ENCODE peak calls at places on chromosomes 3 and 15, in ten cellular contexts. One of them, this sample, is unnamed.

GRCh38 chr3:119731545-119732343 is 28.9 kb downstream of the CFAP91 start:
- DNase-seq in fibroblast of mammary gland: peak
- DNase-seq in fibroblast of pulmonary artery: peak
- DNase-seq in cardiac fibroblast: peak
- DNase-seq in dorsolateral prefrontal cortex: no peak
- DNase-seq in CD4-positive, alpha-beta T cell: no peak
- DNase-seq in GM20000: no peak
- DNase-seq in AG10803: peak
- DNase-seq in uterus: no peak
- DNase-seq in hepatocyte: no peak
- DNase-seq in this sample: no peak

GRCh38 chr3:2870714-2871353 is 239.3 kb downstream of the IL5RA start:
- DNase-seq in CD4-positive, alpha-beta T cell: no peak
- DNase-seq in uterus: no peak
- DNase-seq in AG10803: no peak
- DNase-seq in cardiac fibroblast: no peak
- DNase-seq in fibroblast of mammary gland: peak
- DNase-seq in fibroblast of pulmonary artery: no peak
- DNase-seq in hepatocyte: peak
- DNase-seq in dorsolateral prefrontal cortex: no peak
- DNase-seq in GM20000: no peak
- DNase-seq in this sample: no peak

GRCh38 chr3:157300091-157300490 is 136.6 kb upstream of the PTX3 start:
- DNase-seq in dorsolateral prefrontal cortex: no peak
- DNase-seq in uterus: no peak
- DNase-seq in CD4-positive, alpha-beta T cell: no peak
- DNase-seq in fibroblast of pulmonary artery: peak
- DNase-seq in AG10803: peak
- DNase-seq in hepatocyte: no peak
- DNase-seq in GM20000: no peak
- DNase-seq in fibroblast of mammary gland: no peak
- DNase-seq in cardiac fibroblast: peak
- DNase-seq in this sample: no peak

GRCh38 chr15:68252925-68253534 is 23.5 kb upstream of the CLN6 start:
- DNase-seq in uterus: no peak
- DNase-seq in dorsolateral prefrontal cortex: no peak
- DNase-seq in GM20000: peak
- DNase-seq in fibroblast of mammary gland: peak
- DNase-seq in cardiac fibroblast: peak
- DNase-seq in AG10803: peak
- DNase-seq in fibroblast of pulmonary artery: peak
- DNase-seq in CD4-positive, alpha-beta T cell: no peak
- DNase-seq in hepatocyte: peak
- DNase-seq in this sample: peak

GRCh38 chr3:3080309-3080708 is 29.9 kb downstream of the IL5RA start:
- DNase-seq in AG10803: no peak
- DNase-seq in dorsolateral prefrontal cortex: no peak
- DNase-seq in hepatocyte: no peak
- DNase-seq in GM20000: no peak
- DNase-seq in CD4-positive, alpha-beta T cell: no peak
- DNase-seq in uterus: no peak
- DNase-seq in fibroblast of mammary gland: no peak
- DNase-seq in cardiac fibroblast: no peak
- DNase-seq in fibroblast of pulmonary artery: no peak
- DNase-seq in this sample: no peak

GRCh38 chr3:41681479-41681878 is 280.4 kb downstream of the ULK4 start:
- DNase-seq in GM20000: no peak
- DNase-seq in fibroblast of pulmonary artery: peak
- DNase-seq in cardiac fibroblast: peak
- DNase-seq in uterus: no peak
- DNase-seq in CD4-positive, alpha-beta T cell: no peak
- DNase-seq in fibroblast of mammary gland: peak
- DNase-seq in hepatocyte: peak
- DNase-seq in AG10803: peak
- DNase-seq in dorsolateral prefrontal cortex: no peak
- DNase-seq in this sample: no peak

GRCh38 chr15:52737720-52738119 is 52.4 kb downstream of the ONECUT1 start:
- DNase-seq in dorsolateral prefrontal cortex: no peak
- DNase-seq in AG10803: peak
- DNase-seq in cardiac fibroblast: no peak
- DNase-seq in uterus: no peak
- DNase-seq in fibroblast of mammary gland: peak
- DNase-seq in fibroblast of pulmonary artery: no peak
- DNase-seq in CD4-positive, alpha-beta T cell: no peak
- DNase-seq in hepatocyte: no peak
- DNase-seq in GM20000: no peak
- DNase-seq in this sample: no peak

GRCh38 chr3:166829896-166830295 is 550.2 kb downstream of the ZBBX start:
- DNase-seq in hepatocyte: peak
- DNase-seq in AG10803: no peak
- DNase-seq in fibroblast of mammary gland: no peak
- DNase-seq in dorsolateral prefrontal cortex: no peak
- DNase-seq in uterus: no peak
- DNase-seq in cardiac fibroblast: no peak
- DNase-seq in fibroblast of pulmonary artery: no peak
- DNase-seq in CD4-positive, alpha-beta T cell: no peak
- DNase-seq in GM20000: no peak
- DNase-seq in this sample: no peak

GRCh38 chr3:71512000-71512399 is 71.5 kb downstream of the FOXP1 start:
- DNase-seq in cardiac fibroblast: no peak
- DNase-seq in CD4-positive, alpha-beta T cell: peak
- DNase-seq in uterus: no peak
- DNase-seq in fibroblast of pulmonary artery: no peak
- DNase-seq in AG10803: no peak
- DNase-seq in hepatocyte: peak
- DNase-seq in fibroblast of mammary gland: no peak
- DNase-seq in GM20000: peak
- DNase-seq in dorsolateral prefrontal cortex: no peak
- DNase-seq in this sample: peak

GRCh38 chr3:111531446-111531845 is 10.6 kb upstream of the CD96 start:
- DNase-seq in CD4-positive, alpha-beta T cell: no peak
- DNase-seq in cardiac fibroblast: peak
- DNase-seq in fibroblast of pulmonary artery: peak
- DNase-seq in hepatocyte: no peak
- DNase-seq in uterus: no peak
- DNase-seq in AG10803: peak
- DNase-seq in dorsolateral prefrontal cortex: no peak
- DNase-seq in GM20000: no peak
- DNase-seq in fibroblast of mammary gland: peak
- DNase-seq in this sample: no peak

GRCh38 chr15:88456733-88457132 is 10.5 kb downstream of the MRPL46 start:
- DNase-seq in dorsolateral prefrontal cortex: no peak
- DNase-seq in fibroblast of mammary gland: no peak
- DNase-seq in fibroblast of pulmonary artery: no peak
- DNase-seq in CD4-positive, alpha-beta T cell: no peak
- DNase-seq in uterus: no peak
- DNase-seq in cardiac fibroblast: no peak
- DNase-seq in GM20000: no peak
- DNase-seq in hepatocyte: no peak
- DNase-seq in AG10803: no peak
- DNase-seq in this sample: no peak

GRCh38 chr15:74399511-74400312 is 32.3 kb upstream of the CYP11A1 start:
- DNase-seq in cardiac fibroblast: peak
- DNase-seq in uterus: no peak
- DNase-seq in CD4-positive, alpha-beta T cell: no peak
- DNase-seq in GM20000: no peak
- DNase-seq in hepatocyte: no peak
- DNase-seq in fibroblast of mammary gland: peak
- DNase-seq in AG10803: peak
- DNase-seq in fibroblast of pulmonary artery: no peak
- DNase-seq in dorsolateral prefrontal cortex: no peak
- DNase-seq in this sample: no peak

GRCh38 chr15:22241451-22241850 is 161.1 kb downstream of the OR4M2 start:
- DNase-seq in uterus: no peak
- DNase-seq in fibroblast of pulmonary artery: no peak
- DNase-seq in dorsolateral prefrontal cortex: no peak
- DNase-seq in fibroblast of mammary gland: no peak
- DNase-seq in cardiac fibroblast: no peak
- DNase-seq in AG10803: no peak
- DNase-seq in GM20000: no peak
- DNase-seq in hepatocyte: no peak
- DNase-seq in CD4-positive, alpha-beta T cell: no peak
- DNase-seq in this sample: no peak

GRCh38 chr15:55740981-55741591 is 1.9 kb downstream of the PRTG start:
- DNase-seq in fibroblast of pulmonary artery: no peak
- DNase-seq in cardiac fibroblast: no peak
- DNase-seq in dorsolateral prefrontal cortex: no peak
- DNase-seq in hepatocyte: no peak
- DNase-seq in CD4-positive, alpha-beta T cell: no peak
- DNase-seq in uterus: no peak
- DNase-seq in GM20000: no peak
- DNase-seq in fibroblast of mammary gland: no peak
- DNase-seq in AG10803: no peak
- DNase-seq in this sample: no peak

GRCh38 chr15:70049115-70049514 is 48.6 kb downstream of the TLE3 start:
- DNase-seq in CD4-positive, alpha-beta T cell: no peak
- DNase-seq in GM20000: no peak
- DNase-seq in dorsolateral prefrontal cortex: peak
- DNase-seq in AG10803: no peak
- DNase-seq in hepatocyte: no peak
- DNase-seq in fibroblast of mammary gland: no peak
- DNase-seq in cardiac fibroblast: no peak
- DNase-seq in uterus: no peak
- DNase-seq in fibroblast of pulmonary artery: no peak
- DNase-seq in this sample: no peak

GRCh38 chr15:98903377-98904018 is 104.1 kb downstream of the PGPEP1L start:
- DNase-seq in dorsolateral prefrontal cortex: no peak
- DNase-seq in uterus: no peak
- DNase-seq in cardiac fibroblast: peak
- DNase-seq in fibroblast of pulmonary artery: peak
- DNase-seq in GM20000: no peak
- DNase-seq in CD4-positive, alpha-beta T cell: no peak
- DNase-seq in hepatocyte: no peak
- DNase-seq in AG10803: peak
- DNase-seq in fibroblast of mammary gland: peak
- DNase-seq in this sample: no peak

GRCh38 chr3:58323795-58324674 is 8.7 kb upstream of the PXK start:
- DNase-seq in GM20000: no peak
- DNase-seq in dorsolateral prefrontal cortex: no peak
- DNase-seq in AG10803: no peak
- DNase-seq in hepatocyte: no peak
- DNase-seq in uterus: no peak
- DNase-seq in fibroblast of pulmonary artery: no peak
- DNase-seq in CD4-positive, alpha-beta T cell: no peak
- DNase-seq in fibroblast of mammary gland: no peak
- DNase-seq in cardiac fibroblast: peak
- DNase-seq in this sample: peak

GRCh38 chr3:23750573-23751484 is 54.9 kb upstream of the UBE2E1 start:
- DNase-seq in uterus: no peak
- DNase-seq in cardiac fibroblast: no peak
- DNase-seq in AG10803: no peak
- DNase-seq in GM20000: no peak
- DNase-seq in dorsolateral prefrontal cortex: no peak
- DNase-seq in hepatocyte: no peak
- DNase-seq in fibroblast of mammary gland: no peak
- DNase-seq in fibroblast of pulmonary artery: no peak
- DNase-seq in CD4-positive, alpha-beta T cell: no peak
- DNase-seq in this sample: no peak

DNA sequence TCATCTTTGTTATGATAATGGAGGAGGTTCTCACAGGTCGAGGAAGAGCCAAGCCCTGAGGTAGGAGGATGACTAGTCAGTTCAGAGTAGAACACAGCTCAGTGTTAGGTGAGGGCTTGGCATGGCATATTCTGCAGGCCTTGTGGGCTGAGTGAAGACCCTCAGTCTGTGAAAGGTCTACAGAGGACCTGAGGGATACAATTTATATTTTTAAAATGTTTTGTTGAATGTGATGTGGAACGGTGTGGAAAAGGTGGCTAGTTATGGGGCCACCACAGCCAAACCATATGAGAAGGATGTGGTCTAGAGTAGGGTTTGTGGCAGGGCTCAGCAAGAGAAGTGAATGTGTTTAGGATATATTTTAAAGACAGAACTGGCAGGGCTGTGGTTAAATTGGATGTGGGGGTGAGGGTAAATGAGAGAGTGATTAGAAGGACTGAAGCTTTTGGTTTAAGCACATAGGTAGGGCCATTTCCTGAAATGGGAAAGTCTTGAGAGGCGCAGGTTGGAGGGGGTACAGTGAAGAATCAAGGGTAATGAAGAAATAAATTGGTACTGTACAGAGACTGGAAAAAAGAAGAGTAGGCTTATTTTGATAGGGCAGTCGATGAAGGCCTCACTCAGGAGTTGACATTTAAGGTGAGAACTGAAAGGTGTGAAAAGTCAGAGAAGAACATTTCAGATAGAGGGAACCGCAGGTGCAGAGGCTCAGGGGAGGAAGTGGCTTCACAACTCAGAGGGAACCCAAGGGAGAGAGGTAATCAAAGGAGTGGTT is 60.5 kb downstream of the SPTSSB start:
- DNase-seq in fibroblast of pulmonary artery: no peak
- DNase-seq in GM20000: peak
- DNase-seq in fibroblast of mammary gland: no peak
- DNase-seq in uterus: no peak
- DNase-seq in AG10803: no peak
- DNase-seq in CD4-positive, alpha-beta T cell: peak
- DNase-seq in hepatocyte: no peak
- DNase-seq in dorsolateral prefrontal cortex: no peak
- DNase-seq in cardiac fibroblast: no peak
- DNase-seq in this sample: peak
- TF ChIP-seq CTCF in fibroblast of pulmonary artery: no peak
- TF ChIP-seq CTCF in GM20000: no peak
- TF ChIP-seq CTCF in fibroblast of mammary gland: no peak
- TF ChIP-seq CTCF in uterus: no peak
- TF ChIP-seq CTCF in AG10803: no peak
- TF ChIP-seq CTCF in CD4-positive, alpha-beta T cell: no peak
- TF ChIP-seq CTCF in hepatocyte: no peak
- TF ChIP-seq CTCF in dorsolateral prefrontal cortex: no peak
- TF ChIP-seq CTCF in cardiac fibroblast: no peak
- TF ChIP-seq CTCF in this sample: no peak

GRCh38 chr3:56987238-56987932 is 73.1 kb upstream of the SPATA12 start:
- DNase-seq in fibroblast of mammary gland: peak
- DNase-seq in fibroblast of pulmonary artery: no peak
- DNase-seq in dorsolateral prefrontal cortex: peak
- DNase-seq in GM20000: no peak
- DNase-seq in CD4-positive, alpha-beta T cell: no peak
- DNase-seq in uterus: no peak
- DNase-seq in cardiac fibroblast: no peak
- DNase-seq in AG10803: no peak
- DNase-seq in hepatocyte: peak
- DNase-seq in this sample: no peak
- TF ChIP-seq CTCF in fibroblast of mammary gland: peak
- TF ChIP-seq CTCF in fibroblast of pulmonary artery: peak
- TF ChIP-seq CTCF in dorsolateral prefrontal cortex: peak
- TF ChIP-seq CTCF in GM20000: no peak
- TF ChIP-seq CTCF in CD4-positive, alpha-beta T cell: no peak
- TF ChIP-seq CTCF in uterus: no peak
- TF ChIP-seq CTCF in cardiac fibroblast: peak
- TF ChIP-seq CTCF in AG10803: no peak
- TF ChIP-seq CTCF in hepatocyte: peak
- TF ChIP-seq CTCF in this sample: peak

GRCh38 chr3:169562988-169563774 is 100.3 kb downstream of the MECOM start:
- DNase-seq in GM20000: no peak
- DNase-seq in fibroblast of pulmonary artery: no peak
- DNase-seq in hepatocyte: no peak
- DNase-seq in fibroblast of mammary gland: no peak
- DNase-seq in CD4-positive, alpha-beta T cell: no peak
- DNase-seq in dorsolateral prefrontal cortex: no peak
- DNase-seq in AG10803: no peak
- DNase-seq in cardiac fibroblast: peak
- DNase-seq in uterus: no peak
- DNase-seq in this sample: no peak
- TF ChIP-seq CTCF in GM20000: peak
- TF ChIP-seq CTCF in fibroblast of pulmonary artery: peak
- TF ChIP-seq CTCF in hepatocyte: no peak
- TF ChIP-seq CTCF in fibroblast of mammary gland: no peak
- TF ChIP-seq CTCF in CD4-positive, alpha-beta T cell: no peak
- TF ChIP-seq CTCF in dorsolateral prefrontal cortex: no peak
- TF ChIP-seq CTCF in AG10803: no peak
- TF ChIP-seq CTCF in cardiac fibroblast: no peak
- TF ChIP-seq CTCF in uterus: no peak
- TF ChIP-seq CTCF in this sample: no peak

GRCh38 chr15:91855684-91856553 is 2.4 kb downstream of the SLCO3A1 start:
- DNase-seq in CD4-positive, alpha-beta T cell: no peak
- DNase-seq in AG10803: no peak
- DNase-seq in cardiac fibroblast: no peak
- DNase-seq in dorsolateral prefrontal cortex: no peak
- DNase-seq in GM20000: no peak
- DNase-seq in fibroblast of pulmonary artery: no peak
- DNase-seq in fibroblast of mammary gland: peak
- DNase-seq in hepatocyte: peak
- DNase-seq in uterus: no peak
- DNase-seq in this sample: no peak
- TF ChIP-seq CTCF in CD4-positive, alpha-beta T cell: no peak
- TF ChIP-seq CTCF in AG10803: peak
- TF ChIP-seq CTCF in cardiac fibroblast: peak
- TF ChIP-seq CTCF in dorsolateral prefrontal cortex: no peak
- TF ChIP-seq CTCF in GM20000: no peak
- TF ChIP-seq CTCF in fibroblast of pulmonary artery: no peak
- TF ChIP-seq CTCF in fibroblast of mammary gland: peak
- TF ChIP-seq CTCF in hepatocyte: peak
- TF ChIP-seq CTCF in uterus: no peak
- TF ChIP-seq CTCF in this sample: no peak

This sample was measured in GM13976.